ENCODE peak calls at places on chromosomes 16 and 17, in seven cellular contexts. V is A549, R is Peyer's patch, B is spleen, C is lower leg skin, I is adrenal gland, N is ovary. J is an unnamed sample.

GRCh38 chr17:44518032-44518431 is 14.8 kb upstream of the GPATCH8 start:
- DNase-seq in V (no peak), R (no peak), B (no peak), C (no peak), I (no peak), N (no peak), J (no peak)

GRCh38 chr16:47643610-47644009 is 182.5 kb downstream of the PHKB start:
- DNase-seq in V (no peak), R (no peak), B (no peak), C (no peak), I (no peak), N (no peak), J (no peak)

GRCh38 chr16:57945740-57946138 is 25.2 kb downstream of the CNGB1 start:
- DNase-seq in V (no peak), R (no peak), B (no peak), C (no peak), I (no peak), N (no peak), J (no peak)

GRCh38 chr16:89785523-89786155 is 30.8 kb downstream of the FANCA start:
- DNase-seq in V (no peak), R (peak; percentile 80), B (no peak), C (no peak), I (no peak), N (no peak), J (no peak)

GRCh38 chr16:58128721-58129096 is 472 bp downstream of the CFAP20 start:
- DNase-seq in V (no peak), R (peak; percentile 51), B (no peak), C (no peak), I (peak; percentile 36), N (no peak), J (no peak)

GRCh38 chr17:29141484-29141835 is 38.7 kb downstream of the MYO18A start:
- DNase-seq in V (no peak), R (no peak), B (no peak), C (no peak), I (no peak), N (no peak), J (no peak)

GRCh38 chr16:71726491-71727319 is 2.2 kb upstream of the PHLPP2 start:
- DNase-seq in V (no peak), R (no peak), B (no peak), C (no peak), I (no peak), N (no peak), J (no peak)

GRCh38 chr16:14502932-14503741 is 126.9 kb downstream of the PARN start:
- DNase-seq in V (no peak), R (no peak), B (no peak), C (no peak), I (no peak), N (no peak), J (no peak)

GRCh38 chr16:55671974-55672280 is 16.1 kb downstream of the SLC6A2 start:
- DNase-seq in V (no peak), R (no peak), B (no peak), C (no peak), I (no peak), N (no peak), J (no peak)

GRCh38 chr17:30345527-30346075 is 11.7 kb upstream of the TMIGD1 start:
- DNase-seq in V (no peak), R (peak; percentile 65), B (no peak), C (no peak), I (no peak), N (no peak), J (no peak)

GRCh38 chr17:30343741-30344140 is 9.9 kb upstream of the TMIGD1 start:
- DNase-seq in V (no peak), R (no peak), B (no peak), C (no peak), I (no peak), N (no peak), J (no peak)

GRCh38 chr17:30346211-30346831 is 12.5 kb upstream of the TMIGD1 start:
- DNase-seq in V (no peak), R (no peak), B (no peak), C (no peak), I (no peak), N (no peak), J (no peak)

GRCh38 chr17:30345089-30345433 is 11.2 kb upstream of the TMIGD1 start:
- DNase-seq in V (no peak), R (no peak), B (no peak), C (no peak), I (no peak), N (no peak), J (no peak)

GRCh38 chr17:30344283-30345088 is 10.6 kb upstream of the TMIGD1 start:
- DNase-seq in V (peak; percentile 85), R (peak; percentile 88), B (no peak), C (no peak), I (peak; percentile 25), N (peak; percentile 50), J (no peak)
- TF ChIP-seq POLR2A in V (no peak), R (no peak), B (no peak), C (no peak), I (no peak), N (no peak), J (no peak)

DNA sequence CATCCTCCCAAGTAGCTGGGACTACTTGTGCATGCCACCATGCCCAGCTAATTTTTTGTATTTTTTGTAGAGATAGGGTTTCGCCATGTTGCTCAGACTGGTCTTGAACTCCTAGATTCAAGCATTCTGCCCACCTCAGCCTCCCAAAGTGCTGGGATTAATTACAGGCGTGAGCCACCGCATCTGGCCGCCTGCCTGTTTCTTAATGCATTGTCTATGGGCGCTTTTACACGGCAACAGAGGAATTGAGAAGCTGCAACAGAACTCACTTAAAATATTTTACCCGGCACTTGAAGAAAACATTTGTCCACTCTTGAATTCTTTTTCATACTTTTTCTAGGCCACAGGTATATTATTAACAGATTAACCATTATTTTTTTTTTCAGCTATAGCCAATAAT is 9.0 kb upstream of the CEP20 start:
- DNase-seq in V (no peak), R (peak; percentile 33), B (no peak), C (no peak), I (no peak), N (no peak), J (no peak)
- TF ChIP-seq POLR2A in V (no peak), R (no peak), B (no peak), C (no peak), I (no peak), N (no peak), J (no peak)

GRCh38 chr17:6641374-6641818 is 536 bp downstream of the TXNDC17 start:
- DNase-seq in V (no peak), R (no peak), B (no peak), C (no peak), I (no peak), N (no peak), J (no peak)

GRCh38 chr17:6642592-6642991 is 1.7 kb downstream of the TXNDC17 start:
- DNase-seq in V (no peak), R (no peak), B (no peak), C (no peak), I (no peak), N (no peak), J (no peak)

GRCh38 chr17:6639014-6639650 is 1.4 kb downstream of the KIAA0753 start:
- DNase-seq in V (no peak), R (no peak), B (peak; percentile 76), C (no peak), I (peak; percentile 28), N (no peak), J (no peak)

GRCh38 chr17:6639651-6640535 is 618 bp downstream of the KIAA0753 start:
- DNase-seq in V (peak; percentile 43), R (peak; percentile 58), B (peak; percentile 89), C (no peak), I (peak; percentile 40), N (peak; percentile 62), J (no peak)

DNA sequence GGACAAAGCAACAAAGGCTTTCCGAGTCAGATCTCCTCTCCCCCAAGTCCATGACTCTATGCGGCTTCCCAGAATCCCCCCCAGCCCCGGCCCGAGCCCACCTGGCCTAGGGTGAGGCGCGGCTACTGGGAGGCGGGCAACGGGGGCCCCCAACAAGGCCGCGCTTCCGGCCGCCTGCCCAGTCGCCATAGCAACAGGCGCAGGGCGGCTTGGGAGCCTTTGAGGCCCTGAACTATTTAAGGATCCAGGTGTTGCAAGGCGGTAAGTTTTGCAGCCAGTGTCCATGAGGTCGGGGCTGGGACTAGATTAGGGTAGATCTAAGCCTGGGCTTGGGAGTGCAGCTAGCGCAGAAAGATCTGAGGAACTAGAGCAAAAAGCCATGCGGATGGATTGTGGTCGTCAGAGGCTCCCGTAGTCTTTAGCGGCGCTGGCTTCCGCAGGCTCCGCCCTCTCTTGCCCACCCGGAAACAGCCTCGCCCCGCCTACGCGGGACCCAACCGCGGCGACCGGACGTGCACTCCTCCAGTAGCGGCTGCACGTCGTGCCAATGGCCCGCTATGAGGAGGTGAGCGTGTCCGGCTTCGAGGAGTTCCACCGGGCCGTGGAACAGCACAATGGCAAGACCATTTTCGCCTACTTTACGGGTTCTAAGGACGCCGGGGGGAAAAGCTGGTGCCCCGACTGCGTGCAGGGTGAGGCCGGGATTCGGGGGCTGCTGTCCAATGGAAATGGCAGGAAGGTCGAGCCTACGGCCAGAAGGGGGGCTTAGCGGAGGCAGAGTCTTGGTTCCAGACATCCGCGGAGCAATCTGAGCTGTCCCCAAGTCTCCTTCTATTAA is at the start of the genes KIAA0753 and TXNDC17:
- DNase-seq in V (peak; percentile 94), R (peak; percentile 97), B (peak; percentile 99), C (peak; percentile 85), I (peak; percentile 90), N (peak; percentile 94), J (peak; percentile 84)
- TF ChIP-seq POLR2A in V (peak; percentile 99), R (peak; percentile 92), B (peak; percentile 94), C (no peak), I (peak; percentile 85), N (peak; percentile 37), J (peak; percentile 97)

DNA sequence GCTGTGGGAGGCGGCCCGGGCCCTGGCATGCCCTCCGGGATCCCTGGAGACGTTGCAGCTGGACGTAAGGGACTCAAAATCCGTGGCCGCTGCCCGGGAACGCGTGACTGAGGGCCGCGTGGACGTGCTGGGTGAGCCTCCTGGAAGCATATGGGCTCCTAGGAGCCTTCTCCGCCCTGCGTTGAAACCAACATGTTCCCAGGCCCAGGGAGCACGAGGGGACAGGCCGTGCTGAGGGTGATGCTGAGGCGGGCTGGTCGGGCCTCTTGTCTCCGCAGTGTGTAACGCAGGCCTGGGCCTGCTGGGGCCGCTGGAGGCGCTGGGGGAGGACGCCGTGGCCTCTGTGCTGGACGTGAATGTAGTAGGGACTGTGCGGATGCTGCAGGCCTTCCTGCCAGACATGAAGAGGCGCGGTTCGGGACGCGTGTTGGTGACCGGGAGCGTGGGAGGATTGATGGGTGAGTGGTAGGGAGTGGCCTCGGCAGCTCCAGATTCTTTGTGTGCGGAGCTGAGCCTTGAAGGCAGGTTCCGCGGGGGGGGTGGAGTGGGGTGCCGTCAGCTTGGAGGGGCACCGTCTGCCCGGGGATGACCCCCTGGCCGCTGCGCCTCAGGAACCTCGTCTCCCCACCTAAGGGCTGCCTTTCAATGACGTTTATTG is 567 bp downstream of the HSD17B1 start:
- DNase-seq in V (peak; percentile 59), R (no peak), B (peak; percentile 85), C (no peak), I (no peak), N (peak; percentile 72), J (no peak)
- TF ChIP-seq POLR2A in V (no peak), R (no peak), B (no peak), C (no peak), I (no peak), N (no peak), J (no peak)

DNA sequence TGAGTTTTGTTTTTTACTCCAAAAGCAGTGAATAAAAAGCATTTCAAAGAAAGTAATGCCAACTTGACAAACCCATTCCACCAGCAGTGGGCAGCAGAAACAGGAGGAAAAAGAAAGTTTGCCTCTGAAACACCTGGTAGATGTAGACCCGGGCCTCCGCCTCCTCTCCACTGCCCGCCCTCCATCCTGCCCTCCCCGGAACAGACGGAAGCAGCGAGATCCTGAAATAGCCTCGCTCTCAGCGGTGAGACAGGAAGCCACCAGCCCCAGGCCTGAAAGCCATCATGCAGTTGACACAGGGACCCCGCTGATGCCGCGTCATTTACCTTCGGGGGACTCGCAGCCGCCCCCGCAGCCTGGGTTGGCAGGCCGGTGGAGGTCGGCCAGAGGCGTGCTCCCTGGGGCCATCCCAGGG is 67.8 kb downstream of the C16orf78 start:
- DNase-seq in V (no peak), R (peak; percentile 90), B (peak; percentile 89), C (no peak), I (peak; percentile 33), N (peak; percentile 46), J (no peak)
- TF ChIP-seq POLR2A in V (no peak), R (no peak), B (no peak), C (no peak), I (no peak), N (no peak), J (no peak)

J was measured in H54.